ENCODE peak calls at places on chromosomes 4 and X, in five cellular contexts. B, F, M, N and J are unnamed samples.

GRCh38 chr4:31366041-31366440 is 645.9 kb downstream of the PCDH7 start:
- DNase-seq in M (no peak), F (no peak), N (no peak), B (no peak), J (peak; percentile 30)

GRCh38 chrX:82742351-82742750 is 765.7 kb upstream of the POU3F4 start:
- DNase-seq in N (no peak), M (no peak), B (no peak), F (no peak), J (no peak)

GRCh38 chr4:87977521-87978278 is 2.2 kb downstream of the SPP1 start:
- DNase-seq in N (no peak), M (no peak), F (no peak), B (no peak), J (no peak)

GRCh38 chr4:80963051-80963450 is 67.5 kb upstream of the BMP3 start:
- DNase-seq in N (no peak), F (no peak), M (no peak), B (no peak), J (peak; percentile 29)

GRCh38 chr4:38898245-38898644 is 30.6 kb downstream of the FAM114A1 start:
- DNase-seq in N (no peak), B (no peak), F (no peak), M (no peak), J (no peak)

GRCh38 chrX:41334866-41335589 is 1.1 kb downstream of the DDX3X start:
- DNase-seq in B (peak; percentile 33), N (no peak), M (no peak), F (peak; percentile 71), J (peak; percentile 62)

GRCh38 chr4:185004562-185005208 is 13.6 kb upstream of the HELT start:
- DNase-seq in F (no peak), B (no peak), M (no peak), N (no peak), J (no peak)

GRCh38 chr4:80594696-80595095 is 259.2 kb downstream of the CFAP299 start:
- DNase-seq in N (no peak), F (no peak), M (no peak), B (no peak), J (no peak)

GRCh38 chr4:94724016-94724415 is 33.7 kb upstream of the BMPR1B start:
- DNase-seq in F (no peak), M (no peak), N (no peak), B (no peak), J (no peak)

GRCh38 chr4:183223046-183223445 is 97.0 kb downstream of the CLDN22 start:
- DNase-seq in F (no peak), N (no peak), M (no peak), B (no peak), J (no peak)

GRCh38 chrX:77446029-77446585 is 1.1 kb upstream of the FGF16 start:
- DNase-seq in M (no peak), N (no peak), B (no peak), F (no peak), J (no peak)

GRCh38 chr4:169659736-169660670 is 39.6 kb downstream of the CLCN3 start:
- DNase-seq in N (peak; percentile 91), M (peak; percentile 74), B (peak; percentile 72), F (peak; percentile 91), J (peak; percentile 99)

DNA sequence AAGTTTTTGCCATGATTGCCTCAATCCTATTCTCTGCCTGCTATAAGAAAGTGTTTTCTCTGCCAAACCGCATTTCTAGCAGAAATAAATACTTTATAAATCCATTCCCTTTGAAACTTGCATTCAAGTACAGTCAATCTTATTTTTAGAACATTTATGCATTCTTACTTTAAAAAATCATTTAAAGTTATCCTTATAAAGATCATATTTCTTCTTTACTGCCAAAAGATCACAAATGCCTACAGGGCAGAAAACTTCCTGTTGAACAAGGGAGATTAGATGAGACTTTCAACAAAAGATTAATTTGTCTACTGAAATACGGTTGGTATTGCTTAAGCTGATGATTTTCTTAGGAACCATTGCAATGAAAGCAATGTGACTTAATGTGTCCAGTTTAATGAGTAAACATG is 207.2 kb upstream of the SLIT2 start:
- DNase-seq in F (no peak), B (no peak), N (no peak), M (no peak), J (peak; percentile 50)
- TF ChIP-seq BHLHE40 in F (no peak), B (no peak), N (no peak), M (no peak), J (no peak)

DNA sequence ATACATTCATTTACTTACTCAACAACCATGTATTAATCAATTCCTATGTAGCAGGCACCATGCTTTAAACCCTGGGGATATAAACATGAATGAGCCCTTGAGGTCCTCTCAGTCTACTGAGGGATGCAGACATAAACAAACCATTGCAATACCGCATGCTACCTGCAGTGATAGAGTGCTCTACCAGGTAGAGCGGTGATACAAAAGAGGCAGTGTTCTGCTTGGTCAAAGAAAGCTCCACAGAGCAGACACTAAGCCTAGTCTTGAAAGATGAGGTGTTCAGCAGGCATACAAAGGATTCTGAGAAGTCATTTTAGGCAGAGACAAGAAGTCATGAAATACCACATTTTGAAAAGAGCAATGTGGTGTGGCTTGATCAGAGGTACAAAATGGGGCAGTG is 26.9 kb upstream of the AMOT start:
- DNase-seq in M (no peak), F (no peak), B (no peak), N (no peak), J (no peak)
- TF ChIP-seq CTCF in M (peak; percentile 26), F (no peak), B (no peak), N (no peak), J (no peak)

GRCh38 chr4:141933978-141934377 is 297.6 kb downstream of the IL15 start:
- DNase-seq in N (no peak), F (no peak), B (no peak), M (no peak), J (peak; percentile 10)
- TF ChIP-seq BHLHE40 in N (no peak), F (no peak), B (no peak), M (no peak), J (no peak)

GRCh38 chrX:129638917-129639316 is 15.8 kb downstream of the APLN start:
- DNase-seq in M (no peak), F (no peak), B (no peak), N (no peak), J (no peak)
- TF ChIP-seq CTCF in M (no peak), F (peak; percentile 13), B (no peak), N (no peak), J (no peak)

GRCh38 chr4:2280531-2281300 is 18.8 kb upstream of the MXD4 start:
- DNase-seq in B (no peak), M (no peak), F (no peak), N (no peak), J (no peak)

GRCh38 chr4:2284161-2284933 is 22.4 kb upstream of the MXD4 start:
- DNase-seq in F (no peak), M (no peak), N (no peak), B (no peak), J (no peak)

GRCh38 chr4:2284934-2285664 is 23.2 kb upstream of the MXD4 start:
- DNase-seq in B (no peak), M (no peak), N (no peak), F (no peak), J (peak; percentile 79)

GRCh38 chr4:2283199-2283711 is 21.3 kb upstream of the MXD4 start:
- DNase-seq in F (no peak), M (no peak), B (no peak), N (no peak), J (no peak)

DNA sequence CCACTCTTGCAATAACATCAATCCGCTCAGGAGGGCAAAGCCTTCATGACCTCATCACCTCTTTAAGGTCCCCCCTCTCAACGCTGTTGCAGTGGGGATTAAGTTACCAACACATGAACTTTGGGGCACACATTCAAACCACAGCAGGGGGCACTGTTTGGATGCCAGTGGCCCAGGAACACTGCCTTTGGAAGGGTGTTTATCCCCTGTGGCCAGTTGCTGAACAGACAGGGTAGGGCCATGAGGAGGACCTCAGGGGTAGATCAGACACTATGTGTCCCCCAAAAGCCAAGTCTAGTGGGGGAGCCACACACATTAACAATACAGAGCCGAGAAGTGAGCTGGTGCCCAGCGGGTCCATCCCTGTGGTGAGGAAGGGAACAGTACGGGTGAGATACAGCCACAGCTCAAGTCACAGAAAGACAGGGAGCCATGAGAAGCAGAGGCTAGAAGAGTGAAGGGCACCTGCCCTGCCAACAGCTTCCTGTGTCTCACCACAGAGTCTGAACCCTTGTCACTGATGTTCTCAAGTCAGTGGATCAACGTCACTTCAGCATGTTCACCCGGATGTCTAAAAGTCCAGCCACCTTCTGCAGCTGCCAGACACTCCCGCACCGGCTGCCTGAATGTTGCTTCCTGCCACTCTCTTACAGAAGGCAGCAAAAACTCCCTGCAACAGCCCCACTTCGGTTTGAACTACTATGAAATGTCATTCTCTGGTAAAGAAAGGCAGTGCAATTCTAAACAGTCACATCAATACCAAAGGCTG is 19.9 kb upstream of the MXD4 start:
- DNase-seq in M (peak; percentile 41), B (no peak), N (no peak), F (no peak), J (no peak)
- TF ChIP-seq BHLHE40 in M (no peak), B (no peak), N (no peak), F (no peak), J (no peak)

DNA sequence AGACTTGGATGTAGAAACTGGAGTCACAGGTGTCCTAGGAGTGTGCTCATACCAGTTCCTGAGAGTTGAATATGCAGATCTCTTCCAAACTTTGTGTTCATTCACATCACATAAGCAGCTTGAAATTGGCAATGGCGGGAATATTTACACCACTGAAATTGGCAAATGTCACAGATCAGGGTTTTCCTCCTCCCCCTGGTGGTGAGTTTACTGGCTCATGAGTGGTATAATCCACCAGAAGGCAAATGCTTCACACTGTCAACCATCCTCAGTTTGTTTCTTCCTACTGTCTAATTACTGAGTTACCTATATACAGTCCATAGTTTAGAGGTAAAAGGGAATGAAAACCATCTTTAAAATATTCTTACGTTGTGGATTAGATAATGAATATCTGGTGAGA is 193.3 kb upstream of the BANK1 start:
- DNase-seq in B (no peak), N (no peak), F (no peak), M (peak; percentile 5), J (no peak)
- TF ChIP-seq CTCF in B (no peak), N (peak; percentile 36), F (no peak), M (peak; percentile 41), J (peak; percentile 21)

GRCh38 chr4:36152712-36153111 is 91.6 kb downstream of the ARAP2 start:
- DNase-seq in B (no peak), F (no peak), N (no peak), M (no peak), J (no peak)
- TF ChIP-seq BHLHE40 in B (no peak), F (no peak), N (no peak), M (no peak), J (no peak)

DNA sequence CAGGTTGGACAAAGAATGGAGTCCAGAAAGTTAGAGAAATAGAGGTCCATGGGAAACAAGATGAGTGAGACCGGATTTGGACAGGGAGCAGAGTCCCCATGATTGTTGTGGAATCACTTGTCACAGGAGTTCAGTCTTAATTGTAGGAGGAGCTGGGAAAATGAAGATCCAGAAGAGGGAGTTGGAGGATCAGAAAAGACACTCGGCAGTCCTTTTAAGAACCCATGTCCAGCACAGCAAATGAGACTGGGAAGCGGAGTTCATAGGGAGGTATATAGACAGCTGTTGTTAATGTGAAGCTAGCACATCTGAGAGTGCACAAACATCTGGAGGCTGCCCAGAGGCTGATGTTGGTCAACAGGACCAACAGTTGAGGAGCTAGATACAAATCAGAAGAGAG is 111.4 kb upstream of the RXFP1 start:
- DNase-seq in F (no peak), B (no peak), N (no peak), M (no peak), J (peak; percentile 22)
- TF ChIP-seq CTCF in F (peak; percentile 27), B (no peak), N (no peak), M (no peak), J (peak; percentile 22)

DNA sequence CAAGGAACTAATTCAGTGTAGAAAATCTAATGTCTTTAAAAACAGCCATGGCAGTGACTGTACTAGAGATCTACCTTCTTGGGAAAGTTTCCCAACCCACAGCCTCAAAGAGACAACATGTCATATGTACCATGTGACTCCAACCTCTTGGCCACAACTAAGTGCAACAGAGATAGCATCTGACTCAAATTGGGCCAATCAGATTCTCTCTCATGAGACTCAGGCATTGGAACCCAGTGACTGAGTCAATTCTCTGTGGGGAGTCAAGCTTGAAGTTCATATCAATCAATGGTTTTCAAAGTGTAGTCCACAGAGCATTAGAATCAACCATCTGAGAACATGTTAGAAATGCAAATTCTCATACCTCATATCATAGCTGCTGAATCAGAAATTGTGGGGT is 123.3 kb downstream of the MBNL3 start:
- DNase-seq in N (no peak), F (no peak), M (no peak), B (no peak), J (no peak)
- TF ChIP-seq BHLHE40 in N (no peak), F (no peak), M (no peak), B (no peak), J (no peak)